ENCODE peak calls at places on chromosome 19, in eight cellular contexts. K is COR-L47, H is lower leg skin, F is mucosa of descending colon, M is fibroblast of mammary gland, I is AG09319, D is Right ventricle myocardium inferior, A is RKO. N is an unnamed sample.

GRCh38 chr19:49342291-49342721 is 7.1 kb downstream of the CD37 start:
- DNase-seq in K (no peak), H (peak), F (no peak), M (no peak), I (no peak), D (no peak), A (no peak), N (peak)

GRCh38 chr19:3970313-3970807 is 539 bp downstream of the DAPK3 start:
- DNase-seq in K (no peak), H (no peak), F (no peak), M (no peak), I (no peak), D (no peak), A (no peak), N (no peak)

GRCh38 chr19:10333758-10334339 is 520 bp upstream of the RAVER1 start:
- DNase-seq in K (no peak), H (no peak), F (no peak), M (no peak), I (no peak), D (peak), A (peak), N (no peak)

GRCh38 chr19:7540761-7541480 is 5.4 kb downstream of the PNPLA6 start:
- DNase-seq in K (no peak), H (no peak), F (no peak), M (peak), I (no peak), D (no peak), A (peak), N (no peak)

GRCh38 chr19:2540646-2541454 is 64.9 kb downstream of the GADD45B start:
- DNase-seq in K (no peak), H (peak), F (peak), M (peak), I (peak), D (peak), A (peak), N (peak)

GRCh38 chr19:17129377-17129776 is 53.8 kb downstream of the MYO9B start:
- DNase-seq in K (no peak), H (no peak), F (no peak), M (no peak), I (no peak), D (no peak), A (no peak), N (no peak)

GRCh38 chr19:39446365-39447084 is 1.1 kb downstream of the SUPT5H start:
- DNase-seq in K (no peak), H (no peak), F (no peak), M (no peak), I (no peak), D (no peak), A (peak), N (no peak)

GRCh38 chr19:5961969-5962945 is 15.7 kb downstream of the RANBP3 start:
- DNase-seq in K (peak), H (no peak), F (peak), M (no peak), I (no peak), D (no peak), A (no peak), N (no peak)

GRCh38 chr19:23991170-23991569 is 76.5 kb downstream of the ZNF726 start:
- DNase-seq in K (peak), H (no peak), F (no peak), M (no peak), I (no peak), D (no peak), A (no peak), N (no peak)

GRCh38 chr19:49223472-49223871 is 65.9 kb downstream of the TRPM4 start:
- DNase-seq in K (no peak), H (no peak), F (no peak), M (no peak), I (no peak), D (no peak), A (no peak), N (peak)

GRCh38 chr19:964761-965694 is 19.1 kb upstream of the WDR18 start:
- DNase-seq in K (no peak), H (no peak), F (no peak), M (peak), I (no peak), D (no peak), A (peak), N (no peak)

GRCh38 chr19:27925202-27925601 is 1287.7 kb downstream of the UQCRFS1 start:
- DNase-seq in K (no peak), H (no peak), F (no peak), M (no peak), I (no peak), D (no peak), A (no peak), N (no peak)

GRCh38 chr19:28037186-28037585 is 1175.8 kb downstream of the UQCRFS1 start:
- DNase-seq in K (no peak), H (no peak), F (no peak), M (no peak), I (no peak), D (no peak), A (no peak), N (no peak)

GRCh38 chr19:13143135-13143534 is 7.0 kb downstream of the STX10 start:
- DNase-seq in K (no peak), H (no peak), F (no peak), M (peak), I (peak), D (no peak), A (no peak), N (no peak)

GRCh38 chr19:20276011-20276738 is 109.2 kb downstream of the ZNF486 start:
- DNase-seq in K (no peak), H (no peak), F (no peak), M (no peak), I (no peak), D (no peak), A (no peak), N (no peak)

GRCh38 chr19:18636969-18637629 is at the start of gene KLHL26:
- DNase-seq in K (no peak), H (no peak), F (no peak), M (no peak), I (no peak), D (no peak), A (no peak), N (no peak)

GRCh38 chr19:14772995-14773394 is 5.4 kb downstream of the ADGRE2 start:
- DNase-seq in K (no peak), H (no peak), F (no peak), M (no peak), I (no peak), D (no peak), A (no peak), N (no peak)

GRCh38 chr19:28705008-28705407 is 507.9 kb downstream of the UQCRFS1 start:
- DNase-seq in K (no peak), H (no peak), F (no peak), M (peak), I (peak), D (no peak), A (peak), N (no peak)

GRCh38 chr19:3100747-3101730 is 6.9 kb downstream of the GNA11 start:
- DNase-seq in K (no peak), H (no peak), F (no peak), M (no peak), I (no peak), D (no peak), A (no peak), N (no peak)

GRCh38 chr19:7860166-7860901 is 13.9 kb downstream of the PRR36 start:
- DNase-seq in K (no peak), H (no peak), F (no peak), M (no peak), I (no peak), D (peak), A (no peak), N (no peak)